ENCODE peak calls at places on chromosomes 5 and 9, in nine cellular contexts. A is right cardiac atrium, O is thoracic aorta, G is AG10803, K is spleen, X is neuronal stem cell, R is breast epithelium, D is WERI-Rb-1, E is H7. Z is an unnamed sample.

GRCh38 chr9:100534401-100534800 is 43.5 kb upstream of the CAVIN4 start:
- DNase-seq in A (no peak), O (no peak), G (no peak), K (no peak), X (no peak), R (no peak), D (no peak), E (no peak), Z (no peak)

GRCh38 chr5:142767925-142768324 is 2.3 kb upstream of the ARHGAP26 start:
- DNase-seq in A (no peak), O (no peak), G (no peak), K (no peak), X (no peak), R (no peak), D (no peak), E (no peak), Z (no peak)

GRCh38 chr9:129653819-129654528 is 11.5 kb upstream of the PRRX2 start:
- DNase-seq in A (peak; percentile 16), O (no peak), G (no peak), K (no peak), X (no peak), R (no peak), D (no peak), E (no peak), Z (no peak)

GRCh38 chr5:151005975-151006576 is 14.3 kb upstream of the GPX3 start:
- DNase-seq in A (peak; percentile 92), O (no peak), G (peak; percentile 55), K (no peak), X (no peak), R (peak; percentile 62), D (no peak), E (no peak), Z (peak; percentile 95)

GRCh38 chr5:147336871-147337270 is 102.0 kb downstream of the STK32A start:
- DNase-seq in A (no peak), O (no peak), G (no peak), K (no peak), X (no peak), R (no peak), D (no peak), E (peak; percentile 6), Z (no peak)

GRCh38 chr9:134163374-134164196 is 779 bp downstream of the RNU6ATAC start:
- DNase-seq in A (peak; percentile 90), O (no peak), G (peak; percentile 46), K (peak; percentile 92), X (peak; percentile 36), R (no peak), D (no peak), E (peak; percentile 82), Z (peak; percentile 53)

GRCh38 chr5:151555760-151556576 is 35.2 kb downstream of the FAT2 start:
- DNase-seq in A (no peak), O (no peak), G (no peak), K (no peak), X (no peak), R (no peak), D (no peak), E (no peak), Z (no peak)

GRCh38 chr5:11809407-11809806 is 94.8 kb downstream of the CTNND2 start:
- DNase-seq in A (no peak), O (no peak), G (no peak), K (no peak), X (no peak), R (no peak), D (no peak), E (no peak), Z (no peak)

GRCh38 chr5:74294231-74294705 is 346.3 kb downstream of the ENC1 start:
- DNase-seq in A (peak; percentile 53), O (no peak), G (no peak), K (no peak), X (no peak), R (no peak), D (no peak), E (no peak), Z (no peak)

GRCh38 chr5:127746756-127747155 is 43.6 kb downstream of the CCDC192 start:
- DNase-seq in A (no peak), O (no peak), G (peak; percentile 27), K (no peak), X (no peak), R (no peak), D (no peak), E (no peak), Z (no peak)

GRCh38 chr5:149268928-149269557 is 2.6 kb upstream of the AFAP1L1 start:
- DNase-seq in A (no peak), O (no peak), G (peak; percentile 60), K (no peak), X (peak; percentile 31), R (no peak), D (no peak), E (peak; percentile 79), Z (no peak)

GRCh38 chr5:14743601-14744295 is 79.2 kb downstream of the OTULIN start:
- DNase-seq in A (no peak), O (no peak), G (peak; percentile 34), K (no peak), X (no peak), R (no peak), D (no peak), E (no peak), Z (no peak)

GRCh38 chr5:104111622-104112021 is 549.0 kb upstream of the NUDT12 start:
- DNase-seq in A (no peak), O (no peak), G (no peak), K (no peak), X (no peak), R (no peak), D (no peak), E (no peak), Z (no peak)

GRCh38 chr9:118987167-118987566 is 382.1 kb downstream of the BRINP1 start:
- DNase-seq in A (no peak), O (no peak), G (no peak), K (no peak), X (no peak), R (no peak), D (no peak), E (no peak), Z (no peak)

GRCh38 chr5:154374264-154374663 is 71.5 kb upstream of the SAP30L start:
- DNase-seq in A (no peak), O (no peak), G (no peak), K (no peak), X (no peak), R (no peak), D (no peak), E (no peak), Z (no peak)

GRCh38 chr5:96661101-96661840 is 905 bp upstream of the CAST start:
- DNase-seq in A (peak; percentile 61), O (no peak), G (peak; percentile 63), K (peak; percentile 78), X (peak; percentile 23), R (no peak), D (peak; percentile 39), E (peak; percentile 9), Z (peak; percentile 31)

GRCh38 chr5:74772359-74772758 is 5.3 kb downstream of the NSA2 start:
- DNase-seq in A (no peak), O (no peak), G (peak; percentile 2), K (no peak), X (no peak), R (no peak), D (no peak), E (no peak), Z (no peak)

GRCh38 chr9:126327016-126327749 is 554 bp downstream of the MVB12B start:
- DNase-seq in A (peak; percentile 68), O (no peak), G (no peak), K (peak; percentile 87), X (no peak), R (no peak), D (peak; percentile 44), E (peak; percentile 89), Z (peak; percentile 86)
- H3K4me3 ChIP-seq in A (peak overlapping the region; percentile 98), O (peak overlapping the region; percentile 76), G (peak overlapping the region; percentile 77), K (peak overlapping the region; percentile 46), X (peak overlapping the region; percentile 62), R (peak overlapping the region; percentile 89), D (peak overlapping the region; percentile 68), E (peak overlapping the region; percentile 47), Z (peak overlapping the region; percentile 50)

GRCh38 chr5:35647712-35648111 is 30.0 kb downstream of the SPEF2 start:
- DNase-seq in A (no peak), O (no peak), G (no peak), K (no peak), X (no peak), R (no peak), D (no peak), E (no peak), Z (no peak)
- H3K4me3 ChIP-seq in A (no peak overlapping the region), O (no peak overlapping the region), G (no peak overlapping the region), K (no peak overlapping the region), X (no peak overlapping the region), R (no peak overlapping the region), D (no peak overlapping the region), E (no peak overlapping the region), Z (no peak overlapping the region)

GRCh38 chr9:121298689-121299112 is 30.7 kb downstream of the GSN start:
- DNase-seq in A (peak; percentile 71), O (no peak), G (no peak), K (no peak), X (no peak), R (no peak), D (no peak), E (peak; percentile 76), Z (peak; percentile 83)

GRCh38 chr9:121298016-121298538 is 30.1 kb downstream of the GSN start:
- DNase-seq in A (peak; percentile 46), O (no peak), G (no peak), K (no peak), X (peak; percentile 21), R (no peak), D (no peak), E (peak; percentile 60), Z (no peak)

GRCh38 chr9:121300283-121301119 is 32.5 kb downstream of the GSN start:
- DNase-seq in A (peak; percentile 23), O (no peak), G (no peak), K (peak; percentile 31), X (no peak), R (peak; percentile 41), D (no peak), E (no peak), Z (no peak)

GRCh38 chr9:121299467-121300282 is 31.7 kb downstream of the GSN start:
- DNase-seq in A (peak; percentile 96), O (no peak), G (peak; percentile 33), K (peak; percentile 87), X (no peak), R (peak; percentile 60), D (peak; percentile 42), E (peak; percentile 89), Z (peak; percentile 96)

DNA sequence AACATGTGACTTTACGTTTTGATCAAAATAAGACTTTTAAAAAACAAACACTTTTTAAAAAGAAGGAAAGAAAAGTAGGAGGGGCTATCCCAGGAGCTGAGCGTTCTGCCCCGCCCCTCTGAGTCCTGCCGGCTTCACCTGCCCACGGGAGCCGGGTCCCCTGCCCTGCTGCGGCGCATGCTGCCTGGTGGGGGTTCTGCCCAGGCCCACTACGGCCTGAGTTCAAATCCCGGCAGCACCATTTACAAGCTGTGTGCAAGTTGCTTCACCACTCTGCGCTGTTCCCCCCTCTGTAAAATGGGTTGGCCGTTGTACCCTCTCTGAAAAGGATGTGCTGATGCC is 31.1 kb downstream of the GSN start:
- DNase-seq in A (peak; percentile 74), O (no peak), G (no peak), K (no peak), X (no peak), R (no peak), D (no peak), E (peak; percentile 89), Z (peak; percentile 87)
- H3K4me3 ChIP-seq in A (peak overlapping the region; percentile 94), O (peak overlapping the region; percentile 74), G (peak overlapping the region; percentile 43), K (peak overlapping the region; percentile 52), X (no peak overlapping the region), R (peak overlapping the region; percentile 78), D (no peak overlapping the region), E (peak overlapping the region; percentile 47), Z (peak overlapping the region; percentile 38)

GRCh38 chr5:76870046-76870445 is 20.2 kb downstream of the S100Z start:
- DNase-seq in A (no peak), O (no peak), G (peak; percentile 5), K (no peak), X (no peak), R (no peak), D (no peak), E (no peak), Z (no peak)

GRCh38 chr5:76874088-76874581 is 24.3 kb downstream of the S100Z start:
- DNase-seq in A (no peak), O (no peak), G (no peak), K (no peak), X (no peak), R (no peak), D (no peak), E (no peak), Z (no peak)
- H3K4me3 ChIP-seq in A (no peak overlapping the region), O (no peak overlapping the region), G (no peak overlapping the region), K (no peak overlapping the region), X (no peak overlapping the region), R (no peak overlapping the region), D (no peak overlapping the region), E (peak overlapping the region; percentile 34), Z (no peak overlapping the region)